ENCODE peak calls at places on chromosomes 16 and 17, in ten cellular contexts. One of them, this sample, is unnamed. For H3K4me1, the result is how much of the 10 kb centered on the place peaks cover.

GRCh38 chr16:49513040-49513439 is 139.4 kb downstream of the C16orf78 start:
- DNase-seq in ascending aorta: no peak
- DNase-seq in mesenchymal stem cell: no peak
- DNase-seq in CD4-positive, CD25-positive, alpha-beta regulatory T cell: no peak
- DNase-seq in tibial nerve: no peak
- DNase-seq in mesendoderm: peak
- DNase-seq in PC-9: no peak
- DNase-seq in thoracic aorta: no peak
- DNase-seq in colonic mucosa: no peak
- DNase-seq in upper lobe of right lung: peak
- DNase-seq in this sample: no peak

GRCh38 chr17:40364121-40364861 is at the start of gene GJD3:
- DNase-seq in tibial nerve: no peak
- DNase-seq in PC-9: no peak
- DNase-seq in ascending aorta: no peak
- DNase-seq in upper lobe of right lung: peak
- DNase-seq in thoracic aorta: no peak
- DNase-seq in colonic mucosa: no peak
- DNase-seq in CD4-positive, CD25-positive, alpha-beta regulatory T cell: no peak
- DNase-seq in mesenchymal stem cell: no peak
- DNase-seq in mesendoderm: no peak
- DNase-seq in this sample: no peak

GRCh38 chr17:2940352-2940751 is 123.1 kb downstream of the OR1D5 start:
- DNase-seq in mesenchymal stem cell: no peak
- DNase-seq in thoracic aorta: no peak
- DNase-seq in PC-9: no peak
- DNase-seq in colonic mucosa: no peak
- DNase-seq in tibial nerve: no peak
- DNase-seq in mesendoderm: peak
- DNase-seq in upper lobe of right lung: no peak
- DNase-seq in CD4-positive, CD25-positive, alpha-beta regulatory T cell: no peak
- DNase-seq in ascending aorta: no peak
- DNase-seq in this sample: no peak

GRCh38 chr17:9810100-9810949 is 11.6 kb downstream of the GSG1L2 start:
- DNase-seq in PC-9: no peak
- DNase-seq in upper lobe of right lung: no peak
- DNase-seq in ascending aorta: no peak
- DNase-seq in CD4-positive, CD25-positive, alpha-beta regulatory T cell: no peak
- DNase-seq in colonic mucosa: no peak
- DNase-seq in tibial nerve: no peak
- DNase-seq in mesendoderm: no peak
- DNase-seq in thoracic aorta: no peak
- DNase-seq in mesenchymal stem cell: no peak
- DNase-seq in this sample: no peak

GRCh38 chr17:83159204-83160049 is 80.0 kb downstream of the METRNL start:
- DNase-seq in upper lobe of right lung: no peak
- DNase-seq in CD4-positive, CD25-positive, alpha-beta regulatory T cell: no peak
- DNase-seq in tibial nerve: no peak
- DNase-seq in ascending aorta: no peak
- DNase-seq in colonic mucosa: no peak
- DNase-seq in thoracic aorta: no peak
- DNase-seq in mesendoderm: no peak
- DNase-seq in mesenchymal stem cell: no peak
- DNase-seq in PC-9: no peak
- DNase-seq in this sample: no peak

GRCh38 chr16:69476920-69477418 is 52.5 kb downstream of the CYB5B start:
- DNase-seq in upper lobe of right lung: no peak
- DNase-seq in PC-9: no peak
- DNase-seq in tibial nerve: no peak
- DNase-seq in CD4-positive, CD25-positive, alpha-beta regulatory T cell: no peak
- DNase-seq in colonic mucosa: no peak
- DNase-seq in thoracic aorta: no peak
- DNase-seq in ascending aorta: no peak
- DNase-seq in mesendoderm: peak
- DNase-seq in mesenchymal stem cell: peak
- DNase-seq in this sample: no peak

GRCh38 chr17:149897-150575 is 12.7 kb downstream of the SCGB1C2 start:
- DNase-seq in tibial nerve: no peak
- DNase-seq in upper lobe of right lung: peak
- DNase-seq in PC-9: peak
- DNase-seq in ascending aorta: peak
- DNase-seq in mesenchymal stem cell: no peak
- DNase-seq in CD4-positive, CD25-positive, alpha-beta regulatory T cell: no peak
- DNase-seq in thoracic aorta: no peak
- DNase-seq in mesendoderm: no peak
- DNase-seq in colonic mucosa: no peak
- DNase-seq in this sample: no peak

GRCh38 chr17:20275653-20276052 is 191.7 kb downstream of the LGALS9B start:
- DNase-seq in tibial nerve: no peak
- DNase-seq in CD4-positive, CD25-positive, alpha-beta regulatory T cell: no peak
- DNase-seq in colonic mucosa: no peak
- DNase-seq in mesendoderm: no peak
- DNase-seq in mesenchymal stem cell: no peak
- DNase-seq in PC-9: no peak
- DNase-seq in upper lobe of right lung: no peak
- DNase-seq in ascending aorta: no peak
- DNase-seq in thoracic aorta: no peak
- DNase-seq in this sample: no peak

GRCh38 chr16:4313563-4314531 is 2.0 kb upstream of the GLIS2 start:
- DNase-seq in PC-9: peak
- DNase-seq in ascending aorta: no peak
- DNase-seq in CD4-positive, CD25-positive, alpha-beta regulatory T cell: no peak
- DNase-seq in tibial nerve: no peak
- DNase-seq in thoracic aorta: no peak
- DNase-seq in colonic mucosa: peak
- DNase-seq in mesendoderm: peak
- DNase-seq in upper lobe of right lung: peak
- DNase-seq in mesenchymal stem cell: peak
- DNase-seq in this sample: no peak

GRCh38 chr17:14381606-14382005 is 80.7 kb downstream of the HS3ST3B1 start:
- DNase-seq in mesendoderm: no peak
- DNase-seq in PC-9: no peak
- DNase-seq in CD4-positive, CD25-positive, alpha-beta regulatory T cell: no peak
- DNase-seq in upper lobe of right lung: no peak
- DNase-seq in mesenchymal stem cell: no peak
- DNase-seq in tibial nerve: no peak
- DNase-seq in colonic mucosa: no peak
- DNase-seq in ascending aorta: no peak
- DNase-seq in thoracic aorta: no peak
- DNase-seq in this sample: no peak

GRCh38 chr17:39739020-39739884 is 1.5 kb downstream of the GRB7 start:
- DNase-seq in mesendoderm: peak
- DNase-seq in ascending aorta: no peak
- DNase-seq in PC-9: peak
- DNase-seq in upper lobe of right lung: peak
- DNase-seq in CD4-positive, CD25-positive, alpha-beta regulatory T cell: no peak
- DNase-seq in thoracic aorta: no peak
- DNase-seq in colonic mucosa: peak
- DNase-seq in mesenchymal stem cell: no peak
- DNase-seq in tibial nerve: no peak
- DNase-seq in this sample: peak

GRCh38 chr16:85033153-85033552 is 5.6 kb downstream of the KIAA0513 start:
- DNase-seq in mesenchymal stem cell: no peak
- DNase-seq in colonic mucosa: no peak
- DNase-seq in mesendoderm: no peak
- DNase-seq in ascending aorta: no peak
- DNase-seq in thoracic aorta: no peak
- DNase-seq in CD4-positive, CD25-positive, alpha-beta regulatory T cell: no peak
- DNase-seq in PC-9: no peak
- DNase-seq in upper lobe of right lung: no peak
- DNase-seq in tibial nerve: no peak
- DNase-seq in this sample: no peak

GRCh38 chr17:40412880-40413279 is 4.8 kb downstream of the TOP2A start:
- DNase-seq in tibial nerve: no peak
- DNase-seq in CD4-positive, CD25-positive, alpha-beta regulatory T cell: no peak
- DNase-seq in mesenchymal stem cell: no peak
- DNase-seq in colonic mucosa: no peak
- DNase-seq in mesendoderm: no peak
- DNase-seq in thoracic aorta: no peak
- DNase-seq in PC-9: no peak
- DNase-seq in upper lobe of right lung: no peak
- DNase-seq in ascending aorta: no peak
- DNase-seq in this sample: no peak

GRCh38 chr17:50145532-50146229 is 4.8 kb downstream of the PPP1R9B start:
- DNase-seq in PC-9: no peak
- DNase-seq in mesenchymal stem cell: no peak
- DNase-seq in colonic mucosa: no peak
- DNase-seq in ascending aorta: no peak
- DNase-seq in tibial nerve: no peak
- DNase-seq in thoracic aorta: no peak
- DNase-seq in mesendoderm: no peak
- DNase-seq in upper lobe of right lung: no peak
- DNase-seq in CD4-positive, CD25-positive, alpha-beta regulatory T cell: no peak
- DNase-seq in this sample: no peak

GRCh38 chr17:47201168-47201567 is 8.0 kb upstream of the MYL4 start:
- DNase-seq in CD4-positive, CD25-positive, alpha-beta regulatory T cell: no peak
- DNase-seq in mesendoderm: no peak
- DNase-seq in colonic mucosa: no peak
- DNase-seq in ascending aorta: no peak
- DNase-seq in tibial nerve: no peak
- DNase-seq in mesenchymal stem cell: no peak
- DNase-seq in thoracic aorta: no peak
- DNase-seq in upper lobe of right lung: no peak
- DNase-seq in PC-9: no peak
- DNase-seq in this sample: no peak

GRCh38 chr17:47205419-47205963 is 3.7 kb upstream of the MYL4 start:
- DNase-seq in tibial nerve: peak
- DNase-seq in colonic mucosa: peak
- DNase-seq in thoracic aorta: no peak
- DNase-seq in ascending aorta: peak
- DNase-seq in PC-9: peak
- DNase-seq in CD4-positive, CD25-positive, alpha-beta regulatory T cell: peak
- DNase-seq in mesendoderm: peak
- DNase-seq in upper lobe of right lung: peak
- DNase-seq in mesenchymal stem cell: peak
- DNase-seq in this sample: peak

GRCh38 chr17:47204722-47205418 is 4.3 kb upstream of the MYL4 start:
- DNase-seq in mesendoderm: peak
- DNase-seq in ascending aorta: no peak
- DNase-seq in upper lobe of right lung: no peak
- DNase-seq in PC-9: peak
- DNase-seq in tibial nerve: no peak
- DNase-seq in colonic mucosa: no peak
- DNase-seq in thoracic aorta: no peak
- DNase-seq in mesenchymal stem cell: peak
- DNase-seq in CD4-positive, CD25-positive, alpha-beta regulatory T cell: peak
- DNase-seq in this sample: no peak

GRCh38 chr17:47207143-47208067 is 1.7 kb upstream of the MYL4 start:
- DNase-seq in mesendoderm: no peak
- DNase-seq in ascending aorta: no peak
- DNase-seq in mesenchymal stem cell: no peak
- DNase-seq in tibial nerve: no peak
- DNase-seq in upper lobe of right lung: no peak
- DNase-seq in thoracic aorta: no peak
- DNase-seq in colonic mucosa: peak
- DNase-seq in PC-9: no peak
- DNase-seq in CD4-positive, CD25-positive, alpha-beta regulatory T cell: no peak
- DNase-seq in this sample: no peak

GRCh38 chr17:47203984-47204721 is 5.0 kb upstream of the MYL4 start:
- DNase-seq in colonic mucosa: no peak
- DNase-seq in ascending aorta: no peak
- DNase-seq in upper lobe of right lung: no peak
- DNase-seq in tibial nerve: no peak
- DNase-seq in CD4-positive, CD25-positive, alpha-beta regulatory T cell: peak
- DNase-seq in PC-9: no peak
- DNase-seq in mesenchymal stem cell: peak
- DNase-seq in mesendoderm: no peak
- DNase-seq in thoracic aorta: no peak
- DNase-seq in this sample: peak
- H3K4me3 ChIP-seq in colonic mucosa: no peak
- H3K4me3 ChIP-seq in ascending aorta: no peak
- H3K4me3 ChIP-seq in upper lobe of right lung: no peak
- H3K4me3 ChIP-seq in tibial nerve: no peak
- H3K4me3 ChIP-seq in CD4-positive, CD25-positive, alpha-beta regulatory T cell: peak
- H3K4me3 ChIP-seq in PC-9: no peak
- H3K4me3 ChIP-seq in mesenchymal stem cell: no peak
- H3K4me3 ChIP-seq in mesendoderm: no peak
- H3K4me3 ChIP-seq in thoracic aorta: no peak
- H3K4me3 ChIP-seq in this sample: peak

GRCh38 chr16:81873843-81874752 is 95.0 kb downstream of the PLCG2 start:
- DNase-seq in mesendoderm: peak
- DNase-seq in colonic mucosa: peak
- DNase-seq in tibial nerve: peak
- DNase-seq in PC-9: peak
- DNase-seq in ascending aorta: no peak
- DNase-seq in thoracic aorta: no peak
- DNase-seq in mesenchymal stem cell: peak
- DNase-seq in CD4-positive, CD25-positive, alpha-beta regulatory T cell: peak
- DNase-seq in upper lobe of right lung: peak
- DNase-seq in this sample: peak
- H3K4me1 ChIP-seq in mesendoderm: under half
- H3K4me1 ChIP-seq in colonic mucosa: under half
- H3K4me1 ChIP-seq in tibial nerve: under half
- H3K4me1 ChIP-seq in PC-9: under half
- H3K4me1 ChIP-seq in ascending aorta: under half
- H3K4me1 ChIP-seq in thoracic aorta: under half
- H3K4me1 ChIP-seq in mesenchymal stem cell: under half
- H3K4me1 ChIP-seq in CD4-positive, CD25-positive, alpha-beta regulatory T cell: under half
- H3K4me1 ChIP-seq in upper lobe of right lung: under half
- H3K4me1 ChIP-seq in this sample: under half

DNA sequence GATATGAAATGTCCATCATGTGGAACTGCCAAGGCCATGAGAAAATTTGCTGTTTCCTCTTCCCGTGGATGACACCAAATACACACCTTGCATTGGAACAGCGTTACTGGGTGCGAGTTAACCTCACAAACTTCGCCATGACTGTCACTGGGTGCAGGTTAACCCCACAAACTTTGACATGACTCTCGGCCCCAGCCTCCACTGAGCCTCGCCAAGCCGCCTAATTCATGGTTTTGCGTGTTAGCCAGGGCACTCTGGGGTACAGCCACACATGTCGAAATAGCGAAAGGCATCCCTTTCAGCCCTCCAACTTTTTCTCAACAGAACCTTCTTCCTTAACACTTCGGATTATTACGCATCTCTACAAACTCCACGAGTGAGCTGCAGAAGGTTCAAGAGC is 10.6 kb upstream of the KCTD5 start:
- DNase-seq in ascending aorta: peak
- DNase-seq in mesendoderm: no peak
- DNase-seq in tibial nerve: no peak
- DNase-seq in upper lobe of right lung: no peak
- DNase-seq in colonic mucosa: no peak
- DNase-seq in PC-9: no peak
- DNase-seq in mesenchymal stem cell: no peak
- DNase-seq in thoracic aorta: no peak
- DNase-seq in CD4-positive, CD25-positive, alpha-beta regulatory T cell: no peak
- DNase-seq in this sample: no peak
- H3K4me3 ChIP-seq in ascending aorta: peak
- H3K4me3 ChIP-seq in mesendoderm: no peak
- H3K4me3 ChIP-seq in tibial nerve: no peak
- H3K4me3 ChIP-seq in upper lobe of right lung: no peak
- H3K4me3 ChIP-seq in colonic mucosa: no peak
- H3K4me3 ChIP-seq in PC-9: peak
- H3K4me3 ChIP-seq in mesenchymal stem cell: no peak
- H3K4me3 ChIP-seq in thoracic aorta: peak
- H3K4me3 ChIP-seq in CD4-positive, CD25-positive, alpha-beta regulatory T cell: no peak
- H3K4me3 ChIP-seq in this sample: no peak

GRCh38 chr17:6204203-6204722 is 134.1 kb downstream of the WSCD1 start:
- DNase-seq in CD4-positive, CD25-positive, alpha-beta regulatory T cell: no peak
- DNase-seq in upper lobe of right lung: no peak
- DNase-seq in PC-9: no peak
- DNase-seq in mesendoderm: no peak
- DNase-seq in tibial nerve: no peak
- DNase-seq in ascending aorta: no peak
- DNase-seq in mesenchymal stem cell: no peak
- DNase-seq in colonic mucosa: no peak
- DNase-seq in thoracic aorta: no peak
- DNase-seq in this sample: no peak
- H3K4me1 ChIP-seq in CD4-positive, CD25-positive, alpha-beta regulatory T cell: under half
- H3K4me1 ChIP-seq in upper lobe of right lung: under half
- H3K4me1 ChIP-seq in PC-9: under half
- H3K4me1 ChIP-seq in mesendoderm: under half
- H3K4me1 ChIP-seq in tibial nerve: under half
- H3K4me1 ChIP-seq in ascending aorta: under half
- H3K4me1 ChIP-seq in mesenchymal stem cell: under half
- H3K4me1 ChIP-seq in colonic mucosa: under half
- H3K4me1 ChIP-seq in thoracic aorta: under half
- H3K4me1 ChIP-seq in this sample: under half

This sample was measured in CD8-positive, alpha-beta memory T cell.